ENCODE peak calls at places on chromosomes 11 and 22, in eight cellular contexts. U is tibial nerve, Y is fibroblast of lung, O is GM10248, H is kidney, M is RWPE2, A is lower lobe of right lung, S is neural progenitor cell. W is an unnamed sample.

GRCh38 chr11:60367009-60367408 is 11.3 kb upstream of the MS4A7 start:
- DNase-seq in U (no peak), Y (no peak), O (peak), H (no peak), M (no peak), A (no peak), S (no peak), W (no peak)

GRCh38 chr11:77188323-77188911 is 60.4 kb downstream of the MYO7A start:
- DNase-seq in U (peak), Y (peak), O (peak), H (peak), M (no peak), A (peak), S (peak), W (peak)

GRCh38 chr22:24695958-24696511 is 78.5 kb downstream of the PIWIL3 start:
- DNase-seq in U (no peak), Y (peak), O (no peak), H (peak), M (no peak), A (peak), S (peak), W (no peak)

GRCh38 chr11:124829986-124830385 is 29.8 kb upstream of the MSANTD2 start:
- DNase-seq in U (no peak), Y (peak), O (no peak), H (no peak), M (no peak), A (no peak), S (no peak), W (no peak)

GRCh38 chr11:45385844-45386243 is 99.7 kb upstream of the SYT13 start:
- DNase-seq in U (no peak), Y (no peak), O (no peak), H (no peak), M (no peak), A (no peak), S (no peak), W (no peak)

GRCh38 chr22:25192406-25192805 is 7.3 kb upstream of the CRYBB3 start:
- DNase-seq in U (no peak), Y (no peak), O (no peak), H (no peak), M (no peak), A (no peak), S (no peak), W (no peak)

GRCh38 chr11:86781546-86781945 is 18.8 kb upstream of the PRSS23 start:
- DNase-seq in U (no peak), Y (no peak), O (no peak), H (no peak), M (no peak), A (no peak), S (no peak), W (no peak)

GRCh38 chr11:77191823-77192495 is 63.9 kb downstream of the MYO7A start:
- DNase-seq in U (no peak), Y (peak), O (peak), H (peak), M (no peak), A (peak), S (peak), W (peak)

GRCh38 chr11:17738350-17739207 is 4.0 kb downstream of the KCNC1 start:
- DNase-seq in U (no peak), Y (no peak), O (no peak), H (peak), M (no peak), A (no peak), S (peak), W (peak)

GRCh38 chr11:12170984-12171383 is 60.6 kb downstream of the MICAL2 start:
- DNase-seq in U (peak), Y (peak), O (no peak), H (no peak), M (no peak), A (no peak), S (no peak), W (no peak)

GRCh38 chr11:63951779-63952536 is 13.2 kb downstream of the NAA40 start:
- DNase-seq in U (no peak), Y (no peak), O (peak), H (no peak), M (no peak), A (no peak), S (no peak), W (no peak)

GRCh38 chr11:97772696-97773095 is 1248.1 kb upstream of the CNTN5 start:
- DNase-seq in U (no peak), Y (no peak), O (no peak), H (no peak), M (no peak), A (no peak), S (no peak), W (peak)

GRCh38 chr11:11411401-11411985 is 58.4 kb upstream of the CSNK2A3 start:
- DNase-seq in U (no peak), Y (no peak), O (no peak), H (no peak), M (no peak), A (no peak), S (no peak), W (no peak)

GRCh38 chr11:62715150-62716130 is 8.0 kb downstream of the GNG3 start:
- DNase-seq in U (no peak), Y (no peak), O (no peak), H (no peak), M (no peak), A (no peak), S (no peak), W (no peak)

GRCh38 chr11:86698634-86699033 is 26.2 kb upstream of the ME3 start:
- DNase-seq in U (no peak), Y (no peak), O (no peak), H (no peak), M (no peak), A (no peak), S (peak), W (no peak)

GRCh38 chr22:23220485-23221350 is 40.4 kb downstream of the BCR start:
- DNase-seq in U (no peak), Y (peak), O (peak), H (peak), M (no peak), A (peak), S (no peak), W (no peak)

GRCh38 chr22:23237201-23237798 is 57.0 kb downstream of the BCR start:
- DNase-seq in U (peak), Y (peak), O (no peak), H (peak), M (no peak), A (no peak), S (peak), W (peak)

GRCh38 chr11:114081641-114082414 is 22.3 kb downstream of the ZBTB16 start:
- DNase-seq in U (no peak), Y (peak), O (no peak), H (no peak), M (no peak), A (no peak), S (no peak), W (no peak)

GRCh38 chr11:5575159-5575558 is 5.5 kb upstream of the OR52B6 start:
- DNase-seq in U (no peak), Y (no peak), O (no peak), H (no peak), M (no peak), A (no peak), S (no peak), W (no peak)

GRCh38 chr11:29780756-29781155 is 236.1 kb downstream of the KCNA4 start:
- DNase-seq in U (no peak), Y (no peak), O (no peak), H (peak), M (no peak), A (no peak), S (peak), W (no peak)

GRCh38 chr11:12179019-12179418 is 68.6 kb downstream of the MICAL2 start:
- DNase-seq in U (no peak), Y (no peak), O (no peak), H (no peak), M (no peak), A (peak), S (no peak), W (no peak)

GRCh38 chr11:125892994-125893393 is 5.5 kb downstream of the HYLS1 start:
- DNase-seq in U (no peak), Y (no peak), O (no peak), H (no peak), M (no peak), A (no peak), S (no peak), W (no peak)

GRCh38 chr11:19275496-19275895 is 34.8 kb upstream of the E2F8 start:
- DNase-seq in U (no peak), Y (no peak), O (no peak), H (no peak), M (no peak), A (no peak), S (no peak), W (no peak)

GRCh38 chr22:20215742-20216141 is 52.4 kb downstream of the RTN4R start:
- DNase-seq in U (no peak), Y (no peak), O (no peak), H (no peak), M (no peak), A (no peak), S (no peak), W (no peak)

GRCh38 chr22:46129390-46130041 is 20.8 kb upstream of the PPARA start:
- DNase-seq in U (no peak), Y (no peak), O (no peak), H (peak), M (no peak), A (peak), S (no peak), W (no peak)

GRCh38 chr22:46133588-46133855 is 16.8 kb upstream of the PPARA start:
- DNase-seq in U (no peak), Y (no peak), O (no peak), H (peak), M (no peak), A (no peak), S (no peak), W (no peak)

GRCh38 chr22:46132830-46133587 is 17.3 kb upstream of the PPARA start:
- DNase-seq in U (no peak), Y (no peak), O (no peak), H (peak), M (no peak), A (no peak), S (no peak), W (no peak)

GRCh38 chr22:46128606-46129005 is 21.7 kb upstream of the PPARA start:
- DNase-seq in U (no peak), Y (no peak), O (no peak), H (no peak), M (no peak), A (no peak), S (no peak), W (no peak)

DNA sequence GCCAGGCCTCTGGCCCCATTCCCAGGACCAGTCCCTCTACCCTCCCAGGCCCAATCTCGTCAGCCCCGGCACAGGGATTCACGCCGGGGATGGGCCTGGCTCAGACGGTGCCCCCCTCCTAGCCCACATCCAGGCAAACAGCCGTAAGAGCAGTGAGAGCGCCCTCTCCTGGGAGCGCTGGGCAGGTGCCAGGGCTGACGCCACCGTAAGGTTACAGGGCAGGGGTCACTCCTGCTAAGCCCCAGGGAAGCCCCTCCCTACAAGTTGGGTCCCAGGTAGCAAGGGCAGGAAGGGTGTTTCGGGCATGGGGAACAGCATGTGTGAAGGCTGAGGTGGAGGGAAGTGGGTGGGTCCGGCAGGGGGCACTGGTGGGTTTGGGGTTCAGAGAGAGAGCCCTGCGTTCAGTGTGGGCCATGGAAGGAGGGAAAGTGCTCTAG is 19.2 kb upstream of the PPARA start:
- DNase-seq in U (no peak), Y (no peak), O (no peak), H (peak), M (no peak), A (no peak), S (peak), W (no peak)
- TF ChIP-seq CTCF in U (no peak), Y (peak), O (no peak), H (no peak), M (peak), A (peak), S (peak), W (peak)

DNA sequence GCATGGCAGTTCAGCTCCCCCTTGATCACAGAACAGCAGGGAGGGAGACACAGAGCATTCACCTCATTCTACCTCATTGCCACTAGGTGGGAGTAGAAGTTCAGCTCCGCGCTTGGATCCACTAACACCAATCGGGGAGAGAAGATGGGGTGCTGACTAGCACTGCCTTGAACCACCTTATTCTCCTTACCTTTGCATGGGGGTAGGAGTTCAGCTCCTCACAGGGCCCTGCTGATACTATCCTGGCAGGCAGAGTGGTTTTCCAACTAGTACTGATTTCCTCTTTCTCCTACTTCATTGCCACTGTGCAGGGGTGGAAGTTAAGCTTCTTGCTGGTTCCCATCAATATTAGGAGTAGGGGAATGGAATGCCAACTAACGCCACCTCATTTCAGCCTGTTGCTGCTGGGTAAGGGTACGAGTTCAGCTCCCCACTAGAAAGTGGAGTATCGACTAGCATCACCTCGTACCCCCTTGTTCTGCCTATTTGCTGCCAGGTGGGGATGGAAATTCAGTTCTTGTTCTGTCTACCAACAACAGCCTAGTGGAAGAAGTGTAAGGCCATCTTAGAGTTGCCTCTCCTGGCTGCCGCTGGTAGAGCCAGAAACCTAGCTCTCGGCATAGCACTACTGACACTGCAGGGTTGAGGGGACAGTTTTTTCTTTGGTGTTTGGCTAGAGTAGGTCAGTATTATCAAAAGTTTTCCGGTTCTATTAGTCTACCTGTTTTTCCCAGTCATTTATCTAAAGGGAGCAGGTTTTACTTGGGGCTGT is 550.9 kb upstream of the CCDC90B start:
- DNase-seq in U (no peak), Y (peak), O (peak), H (no peak), M (no peak), A (no peak), S (peak), W (peak)
- TF ChIP-seq CTCF in U (peak), Y (peak), O (peak), H (peak), M (peak), A (peak), S (peak), W (peak)

GRCh38 chr22:48600681-48601080 is 1227.0 kb downstream of the BRD1 start:
- DNase-seq in U (no peak), Y (no peak), O (no peak), H (no peak), M (no peak), A (no peak), S (no peak), W (no peak)
- TF ChIP-seq CTCF in U (no peak), Y (no peak), O (no peak), H (no peak), M (no peak), A (no peak), S (no peak), W (no peak)

GRCh38 chr22:39896313-39896996 is 2.9 kb upstream of the ENTHD1 start:
- DNase-seq in U (no peak), Y (no peak), O (no peak), H (no peak), M (no peak), A (no peak), S (no peak), W (no peak)
- TF ChIP-seq CTCF in U (no peak), Y (no peak), O (no peak), H (no peak), M (no peak), A (no peak), S (no peak), W (no peak)

GRCh38 chr11:2142762-2143202 is 3.6 kb upstream of the IGF2 start:
- DNase-seq in U (no peak), Y (no peak), O (peak), H (no peak), M (no peak), A (no peak), S (no peak), W (no peak)
- TF ChIP-seq CTCF in U (no peak), Y (no peak), O (no peak), H (no peak), M (no peak), A (no peak), S (no peak), W (no peak)

GRCh38 chr11:133968300-133968699 is 11.5 kb upstream of the IGSF9B start:
- DNase-seq in U (no peak), Y (no peak), O (no peak), H (no peak), M (no peak), A (no peak), S (peak), W (no peak)

GRCh38 chr11:133967599-133968238 is 11.0 kb upstream of the IGSF9B start:
- DNase-seq in U (no peak), Y (no peak), O (no peak), H (no peak), M (no peak), A (no peak), S (no peak), W (no peak)

GRCh38 chr11:133966147-133966546 is 9.4 kb upstream of the IGSF9B start:
- DNase-seq in U (no peak), Y (no peak), O (no peak), H (no peak), M (no peak), A (no peak), S (peak), W (no peak)

GRCh38 chr11:133964946-133965632 is 8.3 kb upstream of the IGSF9B start:
- DNase-seq in U (no peak), Y (no peak), O (no peak), H (no peak), M (no peak), A (no peak), S (no peak), W (no peak)

DNA sequence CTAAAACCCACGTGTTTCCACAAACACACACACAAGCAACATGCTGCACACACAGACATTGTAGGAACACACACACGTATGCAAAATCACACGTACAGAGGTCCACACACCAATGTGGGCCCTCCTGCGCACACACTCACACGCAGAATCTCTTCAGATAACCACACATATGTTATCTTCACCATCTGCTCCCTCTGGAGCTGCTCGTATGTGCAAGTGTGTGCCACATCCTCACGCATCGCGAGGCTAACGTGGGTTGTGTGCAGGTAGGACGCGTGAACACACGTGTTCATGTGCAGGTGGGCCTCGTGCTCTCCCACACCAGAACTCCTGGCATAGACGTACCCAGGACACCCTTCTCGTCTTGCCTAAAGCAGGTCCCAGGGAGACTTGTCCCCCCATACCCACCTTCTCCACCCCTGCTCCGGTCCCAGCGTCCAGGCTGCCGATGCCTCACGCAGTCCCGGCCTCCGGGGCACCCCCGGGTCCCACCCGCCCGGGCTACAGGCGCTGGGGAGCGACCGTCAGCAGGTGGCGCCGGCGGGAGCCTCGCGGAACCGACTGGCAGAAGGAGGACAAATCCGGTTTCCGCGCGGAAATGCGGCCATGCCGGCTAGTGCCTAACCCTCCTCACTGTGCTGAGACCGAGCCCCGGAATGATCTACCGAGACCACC is 10.3 kb upstream of the IGSF9B start:
- DNase-seq in U (no peak), Y (no peak), O (peak), H (no peak), M (no peak), A (no peak), S (peak), W (peak)
- TF ChIP-seq CTCF in U (peak), Y (no peak), O (peak), H (no peak), M (peak), A (peak), S (peak), W (peak)

GRCh38 chr11:27703453-27703852 is 3.2 kb upstream of the BDNF start:
- DNase-seq in U (no peak), Y (peak), O (no peak), H (no peak), M (no peak), A (no peak), S (no peak), W (no peak)
- TF ChIP-seq CTCF in U (no peak), Y (no peak), O (no peak), H (no peak), M (peak), A (no peak), S (no peak), W (no peak)

GRCh38 chr11:76177250-76177686 is 29.0 kb downstream of the WNT11 start:
- DNase-seq in U (no peak), Y (no peak), O (no peak), H (no peak), M (no peak), A (no peak), S (no peak), W (no peak)

GRCh38 chr11:76179147-76179546 is 27.2 kb downstream of the WNT11 start:
- DNase-seq in U (no peak), Y (no peak), O (no peak), H (no peak), M (no peak), A (no peak), S (no peak), W (no peak)

GRCh38 chr11:76185511-76185910 is 20.8 kb downstream of the WNT11 start:
- DNase-seq in U (no peak), Y (no peak), O (no peak), H (no peak), M (no peak), A (no peak), S (no peak), W (no peak)

GRCh38 chr11:76184551-76184993 is 21.7 kb downstream of the WNT11 start:
- DNase-seq in U (no peak), Y (no peak), O (no peak), H (peak), M (no peak), A (no peak), S (no peak), W (peak)

GRCh38 chr11:76181371-76181770 is 24.9 kb downstream of the WNT11 start:
- DNase-seq in U (no peak), Y (no peak), O (no peak), H (no peak), M (no peak), A (no peak), S (no peak), W (no peak)
- TF ChIP-seq CTCF in U (no peak), Y (no peak), O (no peak), H (no peak), M (no peak), A (no peak), S (no peak), W (no peak)

DNA sequence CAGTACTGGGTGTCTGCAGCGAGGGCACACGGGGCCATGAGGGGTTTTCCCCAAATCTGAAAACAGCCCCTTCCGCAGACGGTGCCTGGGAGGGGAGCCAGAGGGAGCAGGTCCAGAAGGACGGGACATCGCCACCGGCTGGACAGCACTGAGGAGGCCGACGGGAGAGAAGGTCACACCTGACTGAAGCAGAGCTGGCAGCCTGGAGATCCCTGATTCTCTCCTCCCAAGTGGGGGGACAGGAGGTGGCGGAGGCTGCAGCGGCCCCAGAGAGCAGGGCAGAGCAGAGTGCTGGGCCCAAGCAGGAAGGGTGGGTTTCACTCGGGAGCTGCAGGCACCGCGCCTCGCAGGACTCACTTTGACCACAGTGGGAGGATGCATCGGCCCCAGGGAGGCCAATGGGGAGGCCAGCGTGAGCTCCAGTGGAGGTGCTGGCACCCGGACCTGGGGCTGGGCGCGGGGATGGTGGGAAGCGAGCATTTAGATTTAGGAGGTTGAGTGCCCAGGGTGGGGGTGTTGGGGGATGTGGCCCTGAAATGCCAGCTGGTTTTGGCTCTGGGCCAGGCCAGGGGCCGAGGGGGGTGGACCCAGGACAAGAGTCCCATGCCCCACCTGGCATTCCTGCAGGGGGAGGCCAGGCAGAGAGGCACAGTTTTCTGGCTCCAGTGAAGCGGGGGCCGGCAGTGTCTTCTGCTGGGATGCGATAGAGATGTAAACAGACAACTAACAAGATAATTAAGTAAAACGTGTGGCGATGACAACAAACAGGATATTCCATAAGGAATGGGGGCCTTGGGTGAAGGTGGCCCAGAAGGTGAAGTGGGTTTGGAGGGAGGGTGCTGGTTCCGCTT is 92.3 kb upstream of the FGF3 start:
- DNase-seq in U (no peak), Y (no peak), O (no peak), H (peak), M (peak), A (peak), S (no peak), W (peak)
- TF ChIP-seq CTCF in U (no peak), Y (no peak), O (no peak), H (no peak), M (no peak), A (no peak), S (no peak), W (no peak)

W was measured in glutamatergic neuron.